ENCODE peak calls at places on chromosomes 5 and 9, in six cellular contexts. One of them, this sample, is unnamed.
A peak's percentile ranks its signal among the peaks of the same experiment; 100 is the strongest.

GRCh38 chr5:177194278-177194677 is 60.7 kb downstream of the NSD1 start:
- DNase-seq in GM12865: no peak
- DNase-seq in neural progenitor cell: no peak
- DNase-seq in AG10803: peak; percentile 99
- DNase-seq in cardiac muscle cell: peak; percentile 38
- DNase-seq in mucosa of descending colon: no peak
- DNase-seq in this sample: peak; percentile 95

GRCh38 chr9:6902423-6902822 is 144.7 kb downstream of the KDM4C start:
- DNase-seq in GM12865: no peak
- DNase-seq in neural progenitor cell: no peak
- DNase-seq in AG10803: peak; percentile 6
- DNase-seq in cardiac muscle cell: no peak
- DNase-seq in mucosa of descending colon: no peak
- DNase-seq in this sample: peak; percentile 29

GRCh38 chr5:150214289-150214688 is 24.4 kb downstream of the SLC6A7 start:
- DNase-seq in GM12865: no peak
- DNase-seq in neural progenitor cell: no peak
- DNase-seq in AG10803: peak; percentile 75
- DNase-seq in cardiac muscle cell: no peak
- DNase-seq in mucosa of descending colon: no peak
- DNase-seq in this sample: no peak

GRCh38 chr5:151084363-151084762 is 3.5 kb upstream of the TNIP1 start:
- DNase-seq in GM12865: no peak
- DNase-seq in neural progenitor cell: no peak
- DNase-seq in AG10803: peak; percentile 56
- DNase-seq in cardiac muscle cell: no peak
- DNase-seq in mucosa of descending colon: no peak
- DNase-seq in this sample: no peak

GRCh38 chr9:84404095-84404686 is 63.6 kb upstream of the SLC28A3 start:
- DNase-seq in GM12865: peak; percentile 27
- DNase-seq in neural progenitor cell: peak; percentile 56
- DNase-seq in AG10803: no peak
- DNase-seq in cardiac muscle cell: peak; percentile 27
- DNase-seq in mucosa of descending colon: no peak
- DNase-seq in this sample: no peak

GRCh38 chr5:96870094-96871021 is 5.9 kb upstream of the ERAP2 start:
- DNase-seq in GM12865: peak; percentile 78
- DNase-seq in neural progenitor cell: no peak
- DNase-seq in AG10803: peak; percentile 33
- DNase-seq in cardiac muscle cell: no peak
- DNase-seq in mucosa of descending colon: no peak
- DNase-seq in this sample: no peak

GRCh38 chr5:141363952-141364660 is at the start of gene PCDHGA5:
- DNase-seq in GM12865: no peak
- DNase-seq in neural progenitor cell: no peak
- DNase-seq in AG10803: peak; percentile 26
- DNase-seq in cardiac muscle cell: no peak
- DNase-seq in mucosa of descending colon: no peak
- DNase-seq in this sample: peak; percentile 54

GRCh38 chr5:133754575-133755169 is 142.3 kb upstream of the FSTL4 start:
- DNase-seq in GM12865: peak; percentile 51
- DNase-seq in neural progenitor cell: peak; percentile 63
- DNase-seq in AG10803: peak; percentile 21
- DNase-seq in cardiac muscle cell: peak; percentile 60
- DNase-seq in mucosa of descending colon: peak; percentile 30
- DNase-seq in this sample: peak; percentile 44

GRCh38 chr5:82586597-82586996 is 308.4 kb upstream of the RPS23 start:
- DNase-seq in GM12865: no peak
- DNase-seq in neural progenitor cell: no peak
- DNase-seq in AG10803: no peak
- DNase-seq in cardiac muscle cell: no peak
- DNase-seq in mucosa of descending colon: no peak
- DNase-seq in this sample: no peak

GRCh38 chr5:112356178-112356956 is 62.7 kb downstream of the EPB41L4A start:
- DNase-seq in GM12865: no peak
- DNase-seq in neural progenitor cell: no peak
- DNase-seq in AG10803: no peak
- DNase-seq in cardiac muscle cell: no peak
- DNase-seq in mucosa of descending colon: no peak
- DNase-seq in this sample: no peak

GRCh38 chr5:40603378-40603777 is 76.3 kb upstream of the PTGER4 start:
- DNase-seq in GM12865: no peak
- DNase-seq in neural progenitor cell: peak; percentile 22
- DNase-seq in AG10803: peak; percentile 54
- DNase-seq in cardiac muscle cell: no peak
- DNase-seq in mucosa of descending colon: no peak
- DNase-seq in this sample: no peak

GRCh38 chr9:38235244-38235643 is 157.3 kb upstream of the ALDH1B1 start:
- DNase-seq in GM12865: no peak
- DNase-seq in neural progenitor cell: no peak
- DNase-seq in AG10803: no peak
- DNase-seq in cardiac muscle cell: peak; percentile 16
- DNase-seq in mucosa of descending colon: no peak
- DNase-seq in this sample: no peak

GRCh38 chr5:134129411-134130238 is 15.1 kb downstream of the TCF7 start:
- DNase-seq in GM12865: no peak
- DNase-seq in neural progenitor cell: no peak
- DNase-seq in AG10803: no peak
- DNase-seq in cardiac muscle cell: no peak
- DNase-seq in mucosa of descending colon: peak; percentile 30
- DNase-seq in this sample: no peak

GRCh38 chr9:76717611-76718010 is 46.6 kb upstream of the PCA3 start:
- DNase-seq in GM12865: no peak
- DNase-seq in neural progenitor cell: no peak
- DNase-seq in AG10803: peak; percentile 41
- DNase-seq in cardiac muscle cell: no peak
- DNase-seq in mucosa of descending colon: no peak
- DNase-seq in this sample: peak; percentile 14

GRCh38 chr5:5967373-5967772 is 411.0 kb downstream of the MED10 start:
- DNase-seq in GM12865: no peak
- DNase-seq in neural progenitor cell: no peak
- DNase-seq in AG10803: no peak
- DNase-seq in cardiac muscle cell: no peak
- DNase-seq in mucosa of descending colon: no peak
- DNase-seq in this sample: no peak

GRCh38 chr5:73292816-73293459 is 119.9 kb downstream of the TMEM174 start:
- DNase-seq in GM12865: no peak
- DNase-seq in neural progenitor cell: no peak
- DNase-seq in AG10803: no peak
- DNase-seq in cardiac muscle cell: no peak
- DNase-seq in mucosa of descending colon: no peak
- DNase-seq in this sample: no peak

GRCh38 chr5:138276402-138277054 is 2.1 kb upstream of the GFRA3 start:
- DNase-seq in GM12865: no peak
- DNase-seq in neural progenitor cell: no peak
- DNase-seq in AG10803: no peak
- DNase-seq in cardiac muscle cell: no peak
- DNase-seq in mucosa of descending colon: no peak
- DNase-seq in this sample: no peak

GRCh38 chr5:116576043-116576713 is 1.6 kb upstream of the SEMA6A start:
- DNase-seq in GM12865: peak; percentile 90
- DNase-seq in neural progenitor cell: peak; percentile 94
- DNase-seq in AG10803: peak; percentile 17
- DNase-seq in cardiac muscle cell: peak; percentile 87
- DNase-seq in mucosa of descending colon: peak; percentile 80
- DNase-seq in this sample: peak; percentile 70

GRCh38 chr9:79571309-79572031 is at the start of gene TLE4:
- DNase-seq in GM12865: peak; percentile 100
- DNase-seq in neural progenitor cell: peak; percentile 100
- DNase-seq in AG10803: peak; percentile 100
- DNase-seq in cardiac muscle cell: peak; percentile 100
- DNase-seq in mucosa of descending colon: peak; percentile 99
- DNase-seq in this sample: peak; percentile 100
- TF ChIP-seq CTCF in GM12865: no peak
- TF ChIP-seq CTCF in neural progenitor cell: no peak
- TF ChIP-seq CTCF in AG10803: no peak
- TF ChIP-seq CTCF in cardiac muscle cell: no peak
- TF ChIP-seq CTCF in mucosa of descending colon: peak; percentile 22
- TF ChIP-seq CTCF in this sample: no peak

GRCh38 chr9:2181794-2182193 is 166.6 kb downstream of the SMARCA2 start:
- DNase-seq in GM12865: no peak
- DNase-seq in neural progenitor cell: peak; percentile 87
- DNase-seq in AG10803: peak; percentile 20
- DNase-seq in cardiac muscle cell: peak; percentile 39
- DNase-seq in mucosa of descending colon: peak; percentile 39
- DNase-seq in this sample: peak; percentile 42

GRCh38 chr9:2178034-2178734 is 163.0 kb downstream of the SMARCA2 start:
- DNase-seq in GM12865: no peak
- DNase-seq in neural progenitor cell: no peak
- DNase-seq in AG10803: no peak
- DNase-seq in cardiac muscle cell: no peak
- DNase-seq in mucosa of descending colon: no peak
- DNase-seq in this sample: no peak

GRCh38 chr9:2180704-2181103 is 165.6 kb downstream of the SMARCA2 start:
- DNase-seq in GM12865: no peak
- DNase-seq in neural progenitor cell: no peak
- DNase-seq in AG10803: peak; percentile 90
- DNase-seq in cardiac muscle cell: no peak
- DNase-seq in mucosa of descending colon: no peak
- DNase-seq in this sample: peak; percentile 36

GRCh38 chr9:2180171-2180570 is 165.0 kb downstream of the SMARCA2 start:
- DNase-seq in GM12865: no peak
- DNase-seq in neural progenitor cell: peak; percentile 13
- DNase-seq in AG10803: peak; percentile 46
- DNase-seq in cardiac muscle cell: no peak
- DNase-seq in mucosa of descending colon: no peak
- DNase-seq in this sample: no peak

GRCh38 chr9:2179557-2179956 is 164.4 kb downstream of the SMARCA2 start:
- DNase-seq in GM12865: no peak
- DNase-seq in neural progenitor cell: no peak
- DNase-seq in AG10803: peak; percentile 9
- DNase-seq in cardiac muscle cell: no peak
- DNase-seq in mucosa of descending colon: no peak
- DNase-seq in this sample: no peak
- TF ChIP-seq CTCF in GM12865: peak; percentile 3
- TF ChIP-seq CTCF in neural progenitor cell: no peak
- TF ChIP-seq CTCF in AG10803: no peak
- TF ChIP-seq CTCF in cardiac muscle cell: no peak
- TF ChIP-seq CTCF in mucosa of descending colon: no peak
- TF ChIP-seq CTCF in this sample: no peak

DNA sequence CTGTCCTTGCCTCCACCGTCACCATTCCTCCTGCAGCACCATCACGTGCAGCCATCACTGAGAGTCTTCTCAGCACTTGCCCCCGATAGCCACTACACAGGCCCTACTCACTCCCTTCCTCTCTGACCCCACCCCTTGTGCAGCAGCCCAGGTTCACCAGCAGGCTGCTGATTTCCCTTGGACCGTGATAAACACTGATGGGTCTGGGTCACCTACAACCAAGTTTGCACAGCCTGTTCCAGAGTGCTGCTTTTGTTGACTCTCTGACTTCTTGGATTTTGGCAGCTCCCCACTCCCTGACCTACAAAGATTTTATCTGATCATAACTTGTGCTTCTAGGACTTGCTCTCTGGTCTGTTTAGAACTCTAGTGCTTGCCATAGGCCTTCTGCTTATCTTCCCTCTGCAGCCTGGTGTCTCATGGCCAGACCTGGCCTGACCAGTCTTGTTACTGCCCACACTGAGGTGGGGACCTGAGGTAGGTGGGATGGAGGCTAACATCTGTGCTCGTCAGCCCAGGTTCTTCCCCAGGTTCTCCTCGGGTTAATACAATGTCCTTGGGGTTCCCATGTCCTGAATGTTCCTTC is 109.3 kb downstream of the TARS1 start:
- DNase-seq in GM12865: no peak
- DNase-seq in neural progenitor cell: no peak
- DNase-seq in AG10803: no peak
- DNase-seq in cardiac muscle cell: no peak
- DNase-seq in mucosa of descending colon: no peak
- DNase-seq in this sample: no peak
- TF ChIP-seq CTCF in GM12865: no peak
- TF ChIP-seq CTCF in neural progenitor cell: no peak
- TF ChIP-seq CTCF in AG10803: no peak
- TF ChIP-seq CTCF in cardiac muscle cell: no peak
- TF ChIP-seq CTCF in mucosa of descending colon: no peak
- TF ChIP-seq CTCF in this sample: no peak

GRCh38 chr5:166624573-166624972 is 1666.9 kb upstream of the WWC1 start:
- DNase-seq in GM12865: no peak
- DNase-seq in neural progenitor cell: peak; percentile 40
- DNase-seq in AG10803: no peak
- DNase-seq in cardiac muscle cell: no peak
- DNase-seq in mucosa of descending colon: no peak
- DNase-seq in this sample: peak; percentile 50
- TF ChIP-seq CTCF in GM12865: no peak
- TF ChIP-seq CTCF in neural progenitor cell: no peak
- TF ChIP-seq CTCF in AG10803: no peak
- TF ChIP-seq CTCF in cardiac muscle cell: no peak
- TF ChIP-seq CTCF in mucosa of descending colon: no peak
- TF ChIP-seq CTCF in this sample: no peak

GRCh38 chr9:92686954-92687353 is 17.0 kb upstream of the IPPK start:
- DNase-seq in GM12865: no peak
- DNase-seq in neural progenitor cell: no peak
- DNase-seq in AG10803: no peak
- DNase-seq in cardiac muscle cell: no peak
- DNase-seq in mucosa of descending colon: no peak
- DNase-seq in this sample: peak; percentile 11
- TF ChIP-seq CTCF in GM12865: no peak
- TF ChIP-seq CTCF in neural progenitor cell: peak; percentile 21
- TF ChIP-seq CTCF in AG10803: peak; percentile 38
- TF ChIP-seq CTCF in cardiac muscle cell: peak; percentile 17
- TF ChIP-seq CTCF in mucosa of descending colon: no peak
- TF ChIP-seq CTCF in this sample: peak; percentile 22

GRCh38 chr9:33080534-33080933 is 4.1 kb upstream of the SMU1 start:
- DNase-seq in GM12865: no peak
- DNase-seq in neural progenitor cell: no peak
- DNase-seq in AG10803: no peak
- DNase-seq in cardiac muscle cell: no peak
- DNase-seq in mucosa of descending colon: no peak
- DNase-seq in this sample: no peak

GRCh38 chr9:33082538-33083326 is 6.3 kb upstream of the SMU1 start:
- DNase-seq in GM12865: peak; percentile 36
- DNase-seq in neural progenitor cell: no peak
- DNase-seq in AG10803: no peak
- DNase-seq in cardiac muscle cell: no peak
- DNase-seq in mucosa of descending colon: no peak
- DNase-seq in this sample: no peak

GRCh38 chr9:33076360-33077004 is at the start of gene SMU1:
- DNase-seq in GM12865: peak; percentile 97
- DNase-seq in neural progenitor cell: peak; percentile 98
- DNase-seq in AG10803: peak; percentile 96
- DNase-seq in cardiac muscle cell: peak; percentile 97
- DNase-seq in mucosa of descending colon: peak; percentile 96
- DNase-seq in this sample: peak; percentile 98

GRCh38 chr9:33082135-33082534 is 5.7 kb upstream of the SMU1 start:
- DNase-seq in GM12865: no peak
- DNase-seq in neural progenitor cell: no peak
- DNase-seq in AG10803: no peak
- DNase-seq in cardiac muscle cell: no peak
- DNase-seq in mucosa of descending colon: no peak
- DNase-seq in this sample: no peak

GRCh38 chr9:33081128-33081851 is 4.8 kb upstream of the SMU1 start:
- DNase-seq in GM12865: peak; percentile 88
- DNase-seq in neural progenitor cell: peak; percentile 85
- DNase-seq in AG10803: peak; percentile 84
- DNase-seq in cardiac muscle cell: peak; percentile 80
- DNase-seq in mucosa of descending colon: no peak
- DNase-seq in this sample: peak; percentile 95
- TF ChIP-seq CTCF in GM12865: peak; percentile 62
- TF ChIP-seq CTCF in neural progenitor cell: peak; percentile 90
- TF ChIP-seq CTCF in AG10803: peak; percentile 82
- TF ChIP-seq CTCF in cardiac muscle cell: peak; percentile 69
- TF ChIP-seq CTCF in mucosa of descending colon: peak; percentile 49
- TF ChIP-seq CTCF in this sample: peak; percentile 77